ENCODE peak calls at places on chromosomes 1 and 21, in ten cellular contexts. C is K562; B is Peyer's patch; N is body of pancreas; X is CD4-positive, alpha-beta T cell; V is CD14-positive monocyte; W is fibroblast of lung; T is brain microvascular endothelial cell; G is cardiac fibroblast; U is tibial artery. J is an unnamed sample.

GRCh38 chr1:29052100-29052499 is 71.6 kb downstream of the TMEM200B start:
- DNase-seq in T (no peak), G (no peak), C (no peak), U (no peak), X (no peak), B (no peak), W (no peak), N (no peak), V (no peak), J (no peak)

GRCh38 chr1:96309783-96310182 is 411.8 kb upstream of the PTBP2 start:
- DNase-seq in W (peak), T (peak), C (no peak), G (peak), V (peak), B (no peak), N (no peak), U (peak), X (no peak), J (no peak)

GRCh38 chr21:25361765-25362164 is 245.5 kb downstream of the MRPL39 start:
- DNase-seq in T (no peak), B (no peak), N (no peak), G (no peak), C (no peak), X (no peak), V (no peak), W (no peak), U (no peak), J (no peak)

GRCh38 chr1:182229907-182230522 is 161.6 kb downstream of the GLUL start:
- DNase-seq in X (no peak), B (no peak), C (no peak), T (no peak), V (no peak), U (no peak), W (peak), N (no peak), G (no peak), J (no peak)

GRCh38 chr1:10906866-10907519 is 105.5 kb upstream of the TARDBP start:
- DNase-seq in N (no peak), B (peak), T (no peak), W (no peak), U (no peak), V (no peak), C (no peak), G (no peak), X (no peak), J (no peak)

GRCh38 chr1:80445021-80445420 is 1355.7 kb upstream of the ADGRL2 start:
- DNase-seq in V (no peak), B (no peak), G (no peak), N (no peak), T (no peak), W (peak), X (no peak), C (no peak), U (no peak), J (no peak)

GRCh38 chr1:95043141-95043980 is 29.4 kb downstream of the ALG14 start:
- DNase-seq in G (peak), W (peak), V (peak), B (peak), U (peak), C (peak), T (peak), N (peak), X (peak), J (peak)

GRCh38 chr1:14604414-14604813 is 5.9 kb downstream of the KAZN start:
- DNase-seq in N (no peak), V (no peak), U (no peak), T (no peak), W (no peak), B (no peak), C (no peak), X (no peak), G (no peak), J (no peak)

GRCh38 chr1:108742268-108742667 is 4.2 kb upstream of the STXBP3 start:
- DNase-seq in V (no peak), U (no peak), B (no peak), C (no peak), X (no peak), N (no peak), T (no peak), W (no peak), G (no peak), J (no peak)

GRCh38 chr1:185733818-185734709 is at the start of gene HMCN1:
- DNase-seq in W (peak), T (peak), U (peak), B (peak), C (peak), N (peak), G (peak), V (no peak), X (peak), J (peak)

GRCh38 chr1:102588536-102588935 is 519.8 kb downstream of the COL11A1 start:
- DNase-seq in U (no peak), B (no peak), T (no peak), X (no peak), W (no peak), N (no peak), G (no peak), V (no peak), C (no peak), J (no peak)

GRCh38 chr21:16176570-16176969 is 446.8 kb downstream of the USP25 start:
- DNase-seq in C (no peak), T (no peak), N (no peak), G (no peak), U (no peak), B (no peak), X (no peak), W (peak), V (no peak), J (no peak)

GRCh38 chr1:241532864-241533263 is 686 bp downstream of the KMO start:
- DNase-seq in B (no peak), U (no peak), G (no peak), V (no peak), T (no peak), X (no peak), C (no peak), N (no peak), W (no peak), J (no peak)

GRCh38 chr1:92961131-92961895 is at the start of gene DIPK1A:
- DNase-seq in C (peak), G (peak), X (peak), B (peak), U (peak), V (no peak), W (peak), N (peak), T (peak), J (peak)

GRCh38 chr1:119139393-119139792 is 1.1 kb downstream of the WARS2 start:
- DNase-seq in N (no peak), V (no peak), X (no peak), G (no peak), C (no peak), W (no peak), U (no peak), T (no peak), B (no peak), J (no peak)

GRCh38 chr1:20733361-20733975 is 965 bp upstream of the SH2D5 start:
- DNase-seq in T (no peak), G (no peak), U (no peak), B (peak), W (no peak), C (no peak), V (no peak), X (no peak), N (no peak), J (no peak)

GRCh38 chr1:119924948-119925898 is 28.9 kb upstream of the ADAM30 start:
- DNase-seq in N (no peak), T (no peak), X (no peak), B (no peak), V (no peak), U (no peak), W (no peak), C (no peak), G (no peak), J (no peak)

GRCh38 chr1:5779608-5780323 is 212.5 kb downstream of the NPHP4 start:
- DNase-seq in V (no peak), X (no peak), U (no peak), N (no peak), T (no peak), G (no peak), W (no peak), C (no peak), B (peak), J (no peak)

GRCh38 chr1:179369751-179370341 is 4.1 kb downstream of the AXDND1 start:
- DNase-seq in T (peak), B (no peak), W (peak), N (peak), C (peak), X (no peak), V (no peak), G (peak), U (no peak), J (peak)

GRCh38 chr1:38891753-38892152 is 10.4 kb upstream of the GJA9 start:
- DNase-seq in N (no peak), T (no peak), B (no peak), U (no peak), C (peak), X (no peak), W (no peak), V (no peak), G (no peak), J (no peak)

GRCh38 chr1:14962407-14962806 is 191.1 kb upstream of the TMEM51 start:
- DNase-seq in V (no peak), N (no peak), W (no peak), B (no peak), T (no peak), C (no peak), G (no peak), X (no peak), U (no peak), J (no peak)

GRCh38 chr1:212981025-212981495 is 30.7 kb downstream of the VASH2 start:
- DNase-seq in B (no peak), T (no peak), G (peak), W (no peak), V (no peak), U (no peak), N (peak), C (no peak), X (no peak), J (no peak)

GRCh38 chr1:193479187-193479586 is 292.8 kb upstream of the B3GALT2 start:
- DNase-seq in U (no peak), X (peak), C (no peak), W (no peak), B (no peak), T (no peak), V (no peak), N (peak), G (no peak), J (no peak)

GRCh38 chr1:81209471-81209870 is 591.3 kb upstream of the ADGRL2 start:
- DNase-seq in B (no peak), G (no peak), U (no peak), N (no peak), V (no peak), T (no peak), W (no peak), C (no peak), X (no peak), J (no peak)

GRCh38 chr21:27275294-27275927 is 308.5 kb upstream of the ADAMTS5 start:
- DNase-seq in T (peak), C (no peak), W (peak), U (no peak), X (no peak), V (no peak), B (no peak), G (peak), N (no peak), J (no peak)

GRCh38 chr1:7861452-7861851 is 8.6 kb upstream of the UTS2 start:
- DNase-seq in G (no peak), X (no peak), B (no peak), C (no peak), U (no peak), T (no peak), W (no peak), N (no peak), V (no peak), J (no peak)

GRCh38 chr21:37219766-37220432 is 47.2 kb downstream of the VPS26C start:
- DNase-seq in G (no peak), U (no peak), X (no peak), C (no peak), W (no peak), T (no peak), N (no peak), V (no peak), B (no peak), J (no peak)

GRCh38 chr1:193537266-193538003 is 351.0 kb upstream of the B3GALT2 start:
- DNase-seq in W (no peak), G (no peak), N (no peak), X (peak), B (no peak), U (no peak), V (peak), C (no peak), T (no peak), J (no peak)

GRCh38 chr1:244826712-244827111 is 8.7 kb upstream of the COX20 start:
- DNase-seq in U (no peak), V (no peak), G (no peak), C (no peak), N (no peak), W (no peak), B (no peak), X (no peak), T (no peak), J (no peak)

GRCh38 chr1:25771246-25772114 is 28.5 kb upstream of the SELENON start:
- DNase-seq in T (no peak), V (no peak), G (no peak), C (no peak), X (peak), N (peak), W (no peak), B (peak), U (no peak), J (peak)

GRCh38 chr1:216836316-216836715 is 113.1 kb upstream of the ESRRG start:
- DNase-seq in W (no peak), B (no peak), U (no peak), G (no peak), C (no peak), T (no peak), V (no peak), X (no peak), N (no peak), J (no peak)

GRCh38 chr1:216830836-216831235 is 107.6 kb upstream of the ESRRG start:
- DNase-seq in T (no peak), U (no peak), V (no peak), C (no peak), X (no peak), N (no peak), G (no peak), B (no peak), W (no peak), J (no peak)

GRCh38 chr1:216830402-216830801 is 107.2 kb upstream of the ESRRG start:
- DNase-seq in V (no peak), U (no peak), N (no peak), C (no peak), B (no peak), T (no peak), G (no peak), W (no peak), X (no peak), J (no peak)

GRCh38 chr1:216833516-216833915 is 110.3 kb upstream of the ESRRG start:
- DNase-seq in V (no peak), C (no peak), U (no peak), W (no peak), B (no peak), X (no peak), T (no peak), N (no peak), G (no peak), J (no peak)

GRCh38 chr1:216832192-216832591 is 109.0 kb upstream of the ESRRG start:
- DNase-seq in N (no peak), U (no peak), C (no peak), W (no peak), T (no peak), X (no peak), G (no peak), V (no peak), B (no peak), J (no peak)
- TF ChIP-seq CTCF in N (no peak), U (no peak), C (no peak), W (no peak), T (no peak), X (no peak), G (no peak), V (no peak), B (peak), J (no peak)

GRCh38 chr1:23673086-23673813 is 18.4 kb upstream of the RPL11 start:
- DNase-seq in V (no peak), U (no peak), N (peak), C (peak), X (no peak), G (peak), T (peak), W (peak), B (no peak), J (peak)
- TF ChIP-seq CTCF in V (no peak), U (no peak), N (no peak), C (peak), X (no peak), G (no peak), T (peak), W (no peak), B (no peak), J (no peak)

DNA sequence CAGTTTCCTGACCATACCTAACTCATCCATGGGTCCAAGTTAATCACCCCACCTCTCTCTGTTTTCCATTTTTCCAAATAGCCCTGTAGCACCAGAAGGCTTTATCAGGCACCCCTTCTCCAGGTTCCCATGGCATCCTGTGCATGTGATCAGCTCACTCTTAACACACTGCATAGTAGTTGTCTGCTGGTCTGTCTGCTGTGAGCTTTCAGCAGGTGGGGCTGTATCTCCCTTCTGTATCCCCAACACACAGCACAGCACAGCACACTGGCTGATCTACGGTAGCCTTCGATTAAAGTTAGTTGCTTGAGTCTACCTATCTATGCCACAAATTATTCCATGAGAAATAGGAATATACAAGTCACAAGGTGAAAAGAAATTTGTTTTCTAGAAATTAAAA is 54.3 kb upstream of the C1orf198 start:
- DNase-seq in C (no peak), X (no peak), U (no peak), B (no peak), N (no peak), T (no peak), V (no peak), G (peak), W (no peak), J (no peak)
- TF ChIP-seq CTCF in C (peak), X (no peak), U (no peak), B (no peak), N (no peak), T (peak), V (no peak), G (no peak), W (peak), J (no peak)

DNA sequence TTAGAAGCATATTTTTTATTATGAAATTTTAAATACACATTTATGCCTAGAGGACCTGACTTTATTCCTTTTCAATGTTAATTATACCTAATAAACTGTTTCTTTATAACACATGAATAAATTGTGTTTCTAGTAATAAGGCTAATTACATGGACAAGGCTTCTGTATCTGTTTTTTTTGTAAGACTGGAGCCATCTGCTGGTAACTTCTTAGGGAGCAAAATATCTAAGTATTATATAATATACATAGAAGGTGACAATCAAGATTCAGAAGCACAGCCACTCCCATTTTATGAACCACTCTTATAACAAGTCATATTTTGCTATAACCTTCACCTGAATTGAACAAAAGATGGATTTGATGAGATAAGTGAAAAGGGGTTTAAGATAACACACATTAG is 84.2 kb downstream of the LBR start:
- DNase-seq in B (no peak), X (no peak), N (no peak), U (no peak), T (no peak), G (peak), C (no peak), W (peak), V (no peak), J (no peak)
- TF ChIP-seq CTCF in B (peak), X (peak), N (no peak), U (no peak), T (peak), G (peak), C (no peak), W (no peak), V (no peak), J (no peak)

GRCh38 chr21:44614961-44615391 is 3.1 kb downstream of the KRTAP10-8 start:
- DNase-seq in V (no peak), C (no peak), G (no peak), N (no peak), X (no peak), U (no peak), T (no peak), B (no peak), W (no peak), J (no peak)
- TF ChIP-seq CTCF in V (no peak), C (no peak), G (no peak), N (no peak), X (no peak), U (no peak), T (no peak), B (no peak), W (no peak), J (no peak)

GRCh38 chr1:69513621-69514020 is 54.1 kb upstream of the LRRC7 start:
- DNase-seq in T (no peak), U (no peak), X (no peak), B (no peak), G (peak), W (peak), C (no peak), V (no peak), N (no peak), J (no peak)
- TF ChIP-seq CTCF in T (no peak), U (no peak), X (no peak), B (no peak), G (no peak), W (no peak), C (no peak), V (no peak), N (no peak), J (no peak)

J was measured in neural crest cell.